ENCODE peak calls at places on chromosomes 5 and 9, in ten cellular contexts. S is A673, G is H9, O is lower lobe of right lung, Z is heart left ventricle, B is dorsolateral prefrontal cortex, W is DND-41, V is fibroblast of lung, E is RWPE1, J is GM12878. N is an unnamed sample.

GRCh38 chr9:76451234-76451633 is 7.7 kb upstream of the GCNT1 start:
- DNase-seq in S (no peak), G (no peak), O (no peak), Z (no peak), B (no peak), W (no peak), V (peak), E (no peak), J (no peak), N (no peak)

GRCh38 chr9:33377089-33377715 is 25.2 kb downstream of the AQP7 start:
- DNase-seq in S (no peak), G (no peak), O (no peak), Z (no peak), B (no peak), W (no peak), V (no peak), E (no peak), J (no peak), N (no peak)

GRCh38 chr9:31137151-31137849 is 1247.1 kb upstream of the ACO1 start:
- DNase-seq in S (no peak), G (no peak), O (no peak), Z (no peak), B (no peak), W (no peak), V (peak), E (peak), J (no peak), N (no peak)

GRCh38 chr5:136799806-136800372 is 434.5 kb upstream of the TRPC7 start:
- DNase-seq in S (no peak), G (peak), O (no peak), Z (no peak), B (no peak), W (no peak), V (peak), E (no peak), J (no peak), N (no peak)

GRCh38 chr9:90098456-90098855 is 493.6 kb downstream of the GADD45G start:
- DNase-seq in S (no peak), G (no peak), O (no peak), Z (no peak), B (no peak), W (no peak), V (no peak), E (no peak), J (no peak), N (no peak)

GRCh38 chr9:109751253-109751652 is 28.7 kb upstream of the PALM2AKAP2 start:
- DNase-seq in S (no peak), G (no peak), O (no peak), Z (no peak), B (no peak), W (no peak), V (peak), E (no peak), J (no peak), N (no peak)

GRCh38 chr9:90778746-90779145 is 22.9 kb upstream of the SYK start:
- DNase-seq in S (no peak), G (peak), O (no peak), Z (no peak), B (no peak), W (no peak), V (no peak), E (no peak), J (no peak), N (no peak)

GRCh38 chr5:116424951-116425350 is 149.7 kb downstream of the SEMA6A start:
- DNase-seq in S (no peak), G (no peak), O (no peak), Z (no peak), B (no peak), W (no peak), V (no peak), E (no peak), J (no peak), N (no peak)

GRCh38 chr9:109499631-109500120 is 1.6 kb upstream of the PTPN3 start:
- DNase-seq in S (peak), G (peak), O (peak), Z (peak), B (no peak), W (no peak), V (peak), E (no peak), J (no peak), N (no peak)

GRCh38 chr9:37405350-37405749 is 17.1 kb upstream of the GRHPR start:
- DNase-seq in S (no peak), G (no peak), O (no peak), Z (no peak), B (no peak), W (no peak), V (peak), E (no peak), J (no peak), N (no peak)

GRCh38 chr9:130693101-130693425 is 517 bp upstream of the EXOSC2 start:
- DNase-seq in S (no peak), G (no peak), O (no peak), Z (no peak), B (no peak), W (no peak), V (no peak), E (no peak), J (no peak), N (no peak)

GRCh38 chr5:157516016-157516415 is 56.0 kb downstream of the NIPAL4 start:
- DNase-seq in S (no peak), G (no peak), O (no peak), Z (no peak), B (no peak), W (no peak), V (peak), E (peak), J (no peak), N (no peak)

GRCh38 chr5:150124111-150124557 is 31.5 kb downstream of the PDGFRB start:
- DNase-seq in S (no peak), G (no peak), O (no peak), Z (peak), B (no peak), W (no peak), V (no peak), E (no peak), J (no peak), N (no peak)
- H3K27ac ChIP-seq in S (no peak), G (no peak), O (no peak), Z (no peak), B (no peak), W (no peak), V (no peak), E (no peak), J (no peak), N (no peak)

DNA sequence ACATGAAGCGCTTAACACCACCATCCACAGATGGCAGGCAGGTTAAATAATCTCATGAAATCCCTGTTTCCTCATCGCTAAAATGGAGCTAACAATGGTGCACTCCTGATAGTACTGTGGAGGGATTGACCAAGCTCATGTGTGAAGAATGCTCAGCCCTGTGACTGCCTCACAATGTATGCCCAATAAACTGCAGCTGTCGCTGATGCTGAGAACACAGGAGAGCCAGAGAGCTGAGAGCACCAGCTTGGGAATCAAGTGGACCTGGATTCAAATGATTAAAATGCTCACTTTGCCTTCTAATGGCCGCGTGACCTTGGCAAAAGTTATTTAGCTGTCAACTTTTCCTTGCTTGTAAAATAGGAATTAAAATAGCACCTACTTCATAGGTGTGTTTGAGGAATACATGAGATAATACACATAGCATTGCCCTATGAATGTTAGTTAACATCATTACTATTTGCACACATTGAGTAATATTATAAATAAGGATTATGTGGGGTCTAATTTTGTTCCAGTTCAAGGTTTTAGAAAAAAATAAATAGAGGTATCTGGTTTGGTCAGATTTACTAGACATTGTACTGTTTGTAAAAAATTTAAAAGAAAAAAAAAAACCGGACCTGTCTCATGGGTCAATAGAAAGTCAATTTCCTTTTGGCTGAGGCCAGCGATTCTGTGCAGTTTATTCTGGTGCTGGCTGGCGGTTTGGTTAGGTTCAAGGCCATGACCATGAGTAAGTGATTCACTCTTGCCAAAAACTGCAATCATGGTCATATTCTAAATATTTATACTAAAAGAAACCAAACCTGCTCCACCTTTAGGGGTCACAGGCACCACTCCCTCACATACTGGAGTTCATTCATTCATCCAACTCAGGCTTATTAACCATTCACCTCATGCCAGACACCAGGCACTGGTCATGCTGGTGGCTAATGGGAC is 101.3 kb downstream of the SH3TC2 start:
- DNase-seq in S (no peak), G (no peak), O (no peak), Z (no peak), B (no peak), W (no peak), V (peak), E (no peak), J (no peak), N (no peak)
- H3K27ac ChIP-seq in S (no peak), G (no peak), O (no peak), Z (no peak), B (no peak), W (no peak), V (peak), E (peak), J (no peak), N (no peak)

DNA sequence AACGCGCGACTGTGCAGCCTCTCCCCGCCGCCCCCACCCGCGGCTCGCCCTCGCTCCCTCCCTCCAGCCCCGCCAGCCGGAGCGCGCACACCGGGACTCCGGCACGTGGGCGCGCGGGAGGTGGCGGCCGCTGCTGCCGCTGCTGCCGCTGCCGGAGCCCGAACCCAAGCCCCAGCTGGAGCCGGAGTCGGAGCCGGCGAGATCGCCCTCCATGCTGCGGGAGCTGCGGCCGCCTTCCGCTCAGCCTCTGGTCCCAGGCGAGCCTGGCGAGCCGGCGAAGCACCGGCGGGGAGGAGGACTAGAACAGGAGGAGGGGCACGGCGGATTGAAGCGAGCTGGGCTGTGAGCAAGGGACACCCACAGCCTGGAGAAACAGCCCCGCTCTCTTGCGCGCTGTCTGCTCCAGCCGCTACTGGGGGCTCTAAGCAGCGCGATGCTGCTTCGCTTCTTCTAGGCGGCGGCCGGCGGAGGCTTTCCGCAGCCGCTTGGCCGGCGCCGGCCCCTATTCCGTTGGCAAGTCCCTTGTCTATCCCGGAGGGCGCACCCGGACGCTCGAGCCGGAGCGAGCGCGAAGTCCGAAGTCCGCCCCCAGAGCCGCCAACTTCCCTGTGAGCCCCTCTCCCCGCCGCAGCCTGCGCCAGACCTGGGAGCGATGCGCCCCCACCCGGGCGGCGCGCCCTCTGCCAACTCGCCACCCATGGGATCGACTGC is 598.7 kb upstream of the SGCD start:
- DNase-seq in S (peak), G (peak), O (peak), Z (peak), B (peak), W (no peak), V (peak), E (peak), J (no peak), N (peak)
- H3K27ac ChIP-seq in S (no peak), G (no peak), O (no peak), Z (peak), B (peak), W (no peak), V (no peak), E (no peak), J (no peak), N (no peak)

DNA sequence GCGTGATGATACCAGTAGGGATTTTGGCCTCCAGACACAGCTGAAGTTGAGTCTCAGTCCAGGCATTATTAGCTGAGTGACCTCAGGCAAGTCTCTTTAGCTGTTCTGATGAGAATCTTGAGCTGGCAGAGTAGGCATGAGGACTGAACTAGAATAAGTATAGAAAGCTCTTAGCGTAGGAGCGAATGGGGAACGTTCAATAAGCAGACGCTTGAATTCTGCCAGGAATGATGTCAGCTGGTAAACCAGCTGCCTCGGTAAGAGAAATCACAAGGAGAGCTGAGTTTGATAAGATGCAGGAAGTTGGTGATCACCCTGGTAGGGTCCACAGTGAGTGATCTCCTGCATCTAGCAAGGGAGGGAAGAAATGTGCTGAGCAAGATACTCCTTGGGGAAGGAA is 280.4 kb downstream of the NTRK2 start:
- DNase-seq in S (no peak), G (no peak), O (no peak), Z (no peak), B (no peak), W (no peak), V (no peak), E (no peak), J (no peak), N (no peak)
- H3K27ac ChIP-seq in S (no peak), G (no peak), O (no peak), Z (no peak), B (peak), W (no peak), V (no peak), E (no peak), J (no peak), N (no peak)

GRCh38 chr5:139665626-139666025 is 17.5 kb downstream of the CXXC5 start:
- DNase-seq in S (no peak), G (no peak), O (no peak), Z (no peak), B (no peak), W (no peak), V (no peak), E (no peak), J (no peak), N (peak)
- H3K27ac ChIP-seq in S (peak), G (no peak), O (no peak), Z (peak), B (peak), W (peak), V (no peak), E (peak), J (no peak), N (peak)

DNA sequence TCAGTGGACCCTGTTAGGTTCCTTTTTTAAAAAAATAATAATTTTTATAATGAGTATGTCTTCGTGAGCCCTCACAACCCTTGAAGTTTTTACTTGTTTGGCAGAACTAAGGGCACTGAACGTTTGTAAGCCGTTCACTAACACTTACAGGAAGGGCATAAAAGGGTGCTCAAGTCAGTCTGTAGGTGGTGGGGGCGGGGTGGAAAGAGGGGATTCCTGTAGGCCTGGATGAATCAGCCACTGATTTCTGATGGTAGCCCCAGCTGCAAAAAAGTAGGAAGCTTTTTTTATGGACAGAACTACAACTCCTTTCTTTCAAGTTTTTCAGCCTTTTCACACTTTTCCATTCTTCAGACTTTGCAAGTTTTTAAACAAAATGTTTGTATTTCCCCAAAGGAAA is 35.8 kb downstream of the PIK3R1 start:
- DNase-seq in S (peak), G (no peak), O (no peak), Z (no peak), B (no peak), W (peak), V (peak), E (peak), J (no peak), N (no peak)
- H3K27ac ChIP-seq in S (peak), G (no peak), O (peak), Z (peak), B (peak), W (peak), V (peak), E (peak), J (no peak), N (peak)

DNA sequence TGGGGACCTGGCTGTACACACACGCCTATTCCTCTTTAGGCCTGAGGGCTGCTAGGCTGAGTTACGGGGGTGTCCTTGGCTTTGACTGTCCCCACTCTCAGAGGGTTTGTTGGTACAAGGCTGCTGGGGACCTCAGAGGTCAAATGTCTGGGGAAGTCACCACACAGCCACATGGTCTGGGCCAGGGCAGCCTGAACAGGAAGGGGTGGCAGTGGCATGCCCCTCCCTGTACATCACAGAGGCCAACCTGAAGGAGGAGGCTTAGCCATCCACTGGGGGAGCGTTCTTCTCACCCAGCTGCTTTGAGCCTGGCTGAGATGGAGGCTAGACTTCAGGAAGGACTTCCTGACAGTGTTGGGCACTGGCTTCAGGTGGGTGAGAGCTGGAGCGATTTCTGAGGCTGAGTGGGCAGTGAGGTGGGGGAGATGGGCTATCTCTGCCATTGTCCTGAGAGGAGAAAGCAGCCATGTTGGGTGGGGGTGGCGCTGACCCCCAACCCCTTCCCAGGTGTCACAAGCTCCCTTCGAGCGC is 36.3 kb downstream of the CXXC5 start:
- DNase-seq in S (no peak), G (no peak), O (no peak), Z (no peak), B (peak), W (no peak), V (no peak), E (no peak), J (no peak), N (no peak)
- H3K27ac ChIP-seq in S (peak), G (no peak), O (no peak), Z (no peak), B (peak), W (peak), V (no peak), E (peak), J (no peak), N (peak)